ENCODE peak calls at places on chromosomes 11 and 22, in four cellular contexts. T is lower lobe of right lung; Z is left colon; F is stimulated activated CD8-positive, alpha-beta memory T cell treated with anti-CD3 and anti-CD28 coated beads, Interleukin-15, amount 100 ng/mL, for 1 hour. X is an unnamed sample.

GRCh38 chr11:111694851-111695250 is 71.3 kb downstream of the PPP2R1B start:
- DNase-seq in T (no peak), Z (no peak), F (no peak), X (no peak)

GRCh38 chr22:32103648-32104326 is 55.3 kb downstream of the C22orf42 start:
- DNase-seq in T (no peak), Z (no peak), F (no peak), X (no peak)

GRCh38 chr11:59754494-59754858 is 700 bp upstream of the STX3 start:
- DNase-seq in T (peak), Z (peak), F (no peak), X (no peak)

GRCh38 chr11:121687961-121688566 is 235.3 kb upstream of the SORL1-AS1 start:
- DNase-seq in T (no peak), Z (no peak), F (no peak), X (no peak)

GRCh38 chr11:122661182-122661945 is 5.8 kb downstream of the UBASH3B start:
- DNase-seq in T (no peak), Z (no peak), F (no peak), X (no peak)

GRCh38 chr22:43395296-43395695 is 16.5 kb upstream of the MPPED1 start:
- DNase-seq in T (no peak), Z (no peak), F (no peak), X (no peak)

GRCh38 chr11:12164061-12165014 is 53.9 kb downstream of the MICAL2 start:
- DNase-seq in T (no peak), Z (no peak), F (no peak), X (no peak)

GRCh38 chr11:62931501-62932278 is 10.5 kb upstream of the CHRM1 start:
- DNase-seq in T (no peak), Z (no peak), F (no peak), X (no peak)

GRCh38 chr11:1072116-1072820 is 2.4 kb upstream of the MUC2 start:
- DNase-seq in T (peak), Z (no peak), F (no peak), X (no peak)

X was measured in omental fat pad.